ENCODE peak calls at places on chromosomes 4 and X, in four cellular contexts. D, M, T and Q are unnamed samples.

GRCh38 chrX:47227334-47227583 is 5.5 kb upstream of the USP11 start:
- DNase-seq in M (no peak), T (no peak), D (no peak), Q (no peak)

GRCh38 chr4:38145033-38145673 is 185.0 kb downstream of the PTTG2 start:
- DNase-seq in M (no peak), D (no peak), T (no peak), Q (no peak)

GRCh38 chrX:11791090-11791489 is 33.1 kb downstream of the MSL3 start:
- DNase-seq in M (no peak), T (no peak), D (no peak), Q (no peak)

GRCh38 chr4:7103599-7104365 is 35.9 kb upstream of the GRPEL1 start:
- DNase-seq in M (no peak), T (no peak), D (peak; percentile 52), Q (peak; percentile 76)

GRCh38 chr4:30717208-30718020 is 2.8 kb upstream of the PCDH7 start:
- DNase-seq in D (peak; percentile 84), M (no peak), T (no peak), Q (peak; percentile 85)

GRCh38 chrX:96843566-96843965 is 40.1 kb upstream of the RPA4 start:
- DNase-seq in M (no peak), T (no peak), D (no peak), Q (peak; percentile 67)

GRCh38 chrX:9342581-9343051 is 122.2 kb upstream of the TBL1X start:
- DNase-seq in T (peak; percentile 90), M (peak; percentile 71), D (peak; percentile 54), Q (peak; percentile 85)

GRCh38 chr4:2290488-2290887 is 28.6 kb upstream of the MXD4 start:
- DNase-seq in M (no peak), T (no peak), D (no peak), Q (no peak)

GRCh38 chr4:38740303-38740702 is 42.5 kb downstream of the TLR10 start:
- DNase-seq in M (no peak), D (no peak), T (no peak), Q (no peak)

GRCh38 chr4:123848615-123849014 is 452.0 kb downstream of the SPRY1 start:
- DNase-seq in D (no peak), T (no peak), M (no peak), Q (no peak)
- TF ChIP-seq EZH2 in D (no peak), T (no peak), M (no peak), Q (no peak)

DNA sequence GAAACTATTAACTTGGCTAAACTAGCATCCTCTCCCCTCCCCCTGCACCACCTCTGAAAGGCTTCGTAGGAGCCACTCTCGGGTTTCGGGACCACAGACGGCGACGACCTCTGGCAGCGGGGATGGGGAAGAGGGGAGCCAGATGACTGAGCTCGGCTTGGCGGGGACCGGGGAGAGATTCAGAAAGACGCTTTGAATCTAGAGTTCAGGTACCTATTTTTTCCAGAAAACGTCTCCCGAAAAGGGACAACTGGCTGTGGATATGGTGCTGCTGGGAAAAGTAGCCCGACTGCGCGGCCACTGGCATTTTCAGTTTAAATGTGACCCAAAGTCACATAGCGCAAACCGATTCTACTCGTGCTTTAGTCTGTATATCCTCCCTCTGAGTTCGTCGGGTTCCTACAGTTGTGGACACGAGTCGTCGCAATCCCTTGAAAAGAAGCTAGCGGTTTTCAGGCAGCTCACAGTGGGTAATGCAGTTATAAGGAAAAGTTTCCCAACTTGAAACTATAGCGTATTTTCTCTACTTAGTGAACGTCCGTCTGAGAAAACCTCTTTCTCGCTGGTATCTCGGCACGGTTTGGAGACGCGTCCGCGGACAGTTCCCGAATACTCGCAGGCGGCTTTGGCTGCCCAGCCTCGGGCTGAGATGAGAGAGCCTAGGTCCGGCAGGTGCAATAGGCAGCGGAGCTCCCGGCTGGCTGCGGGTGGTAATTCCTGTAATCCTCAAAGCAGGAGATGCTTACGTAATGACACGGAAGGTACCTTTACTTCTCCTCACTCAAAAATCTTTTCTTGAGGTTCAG is 1.3 kb downstream of the PARM1 start:
- DNase-seq in D (peak; percentile 42), M (no peak), T (no peak), Q (peak; percentile 78)
- H3K4me2 ChIP-seq in D (peak overlapping the region; percentile 59), M (peak overlapping the region; percentile 99), T (no peak overlapping the region), Q (peak overlapping the region; percentile 96)

GRCh38 chrX:109475174-109475891 is 6.6 kb downstream of the GUCY2F start:
- DNase-seq in D (peak; percentile 58), M (peak; percentile 54), T (peak; percentile 30), Q (peak; percentile 91)

DNA sequence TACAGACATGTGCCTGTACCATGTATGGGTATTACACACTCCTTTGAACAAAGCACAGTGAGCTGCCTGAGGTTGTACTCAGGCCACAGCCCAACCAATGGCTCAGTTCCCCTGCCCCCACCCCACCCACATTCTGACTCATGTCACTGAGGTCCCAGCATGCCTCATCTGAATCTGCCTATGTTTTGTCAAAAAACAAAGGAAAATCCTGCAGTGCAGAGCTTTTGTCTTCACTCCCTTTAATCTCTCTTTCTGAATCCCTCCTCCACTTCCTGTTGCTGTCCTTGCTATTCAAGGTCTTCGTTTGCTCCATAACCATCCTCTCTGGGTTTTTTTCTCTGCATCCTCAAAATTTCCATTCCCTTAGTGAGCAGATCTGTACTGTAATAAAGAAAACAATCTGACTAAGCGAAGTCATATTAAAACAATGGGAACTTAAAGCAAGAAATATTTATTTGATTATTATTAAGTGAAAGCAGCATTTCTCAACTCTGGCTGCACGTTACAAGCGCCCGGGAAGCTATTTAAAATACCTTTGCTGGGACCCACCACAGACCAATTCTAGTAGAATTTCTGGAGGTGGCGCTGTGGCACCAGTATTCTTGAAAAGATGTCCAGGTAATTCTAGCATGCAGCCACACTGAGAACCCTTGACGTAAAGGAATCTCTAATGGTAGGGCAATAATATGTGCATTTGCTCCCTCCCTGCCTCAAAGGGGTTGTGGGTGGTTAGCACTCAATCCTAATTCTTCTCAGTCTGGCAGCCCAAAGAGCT is 8.8 kb downstream of the GUCY2F start:
- DNase-seq in M (peak; percentile 27), D (peak; percentile 77), T (peak; percentile 18), Q (peak; percentile 85)
- TF ChIP-seq CTCF in M (peak; percentile 46), D (no peak), T (peak; percentile 46), Q (peak; percentile 76)

GRCh38 chr4:142156246-142156645 is 519.9 kb downstream of the IL15 start:
- DNase-seq in T (no peak), M (no peak), D (no peak), Q (no peak)

GRCh38 chr4:142155347-142155746 is 519.0 kb downstream of the IL15 start:
- DNase-seq in T (no peak), M (no peak), D (no peak), Q (no peak)

GRCh38 chr4:142160509-142160908 is 524.1 kb downstream of the IL15 start:
- DNase-seq in D (no peak), T (no peak), M (no peak), Q (no peak)

GRCh38 chr4:142161093-142161492 is 524.7 kb downstream of the IL15 start:
- DNase-seq in D (no peak), M (no peak), T (no peak), Q (no peak)

DNA sequence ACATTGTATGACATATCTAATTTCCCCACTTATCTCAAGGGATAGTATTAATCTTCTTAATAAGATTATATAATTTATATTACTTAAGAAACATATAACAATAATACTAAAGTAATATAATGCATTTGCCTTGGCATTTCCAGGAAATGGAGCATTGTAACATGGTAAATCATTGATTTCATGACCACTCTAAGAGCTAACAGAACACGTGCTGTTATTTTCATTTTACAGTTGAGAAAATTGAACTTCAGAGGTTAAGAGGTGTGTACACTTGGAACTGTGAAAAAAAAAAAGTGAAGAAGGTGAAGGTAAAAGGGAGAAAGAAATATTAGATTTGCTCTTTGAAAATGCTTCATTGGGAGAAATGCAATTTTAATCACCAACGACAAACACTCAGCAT is 522.6 kb downstream of the IL15 start:
- DNase-seq in T (no peak), D (no peak), M (no peak), Q (no peak)
- TF ChIP-seq EZH2 in T (no peak), D (no peak), M (no peak), Q (no peak)

DNA sequence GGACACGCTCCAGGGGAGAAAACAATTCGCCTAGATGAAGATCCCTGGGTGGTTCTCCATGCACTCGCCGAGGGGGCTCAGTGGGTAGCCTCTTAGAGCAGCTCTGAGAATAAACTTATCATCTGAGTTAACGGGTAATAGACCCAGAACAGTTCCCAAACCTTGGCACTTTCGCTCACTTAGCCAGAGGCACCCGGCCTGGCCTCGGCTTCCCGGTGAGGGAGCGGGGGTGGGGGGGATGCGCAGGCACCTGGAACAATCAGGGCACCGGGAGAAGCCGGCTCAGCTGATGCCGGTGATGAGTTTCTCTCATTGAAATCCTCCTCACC is 405 bp upstream of the ZAR1 start:
- DNase-seq in T (no peak), D (no peak), M (no peak), Q (no peak)
- H3K4me2 ChIP-seq in T (no peak overlapping the region), D (peak overlapping the region; percentile 17), M (no peak overlapping the region), Q (peak overlapping the region; percentile 80)

GRCh38 chr4:23932186-23932585 is 42.3 kb upstream of the PPARGC1A start:
- DNase-seq in M (no peak), D (no peak), T (no peak), Q (no peak)
- TF ChIP-seq CTCF in M (no peak), D (no peak), T (no peak), Q (peak; percentile 20)

DNA sequence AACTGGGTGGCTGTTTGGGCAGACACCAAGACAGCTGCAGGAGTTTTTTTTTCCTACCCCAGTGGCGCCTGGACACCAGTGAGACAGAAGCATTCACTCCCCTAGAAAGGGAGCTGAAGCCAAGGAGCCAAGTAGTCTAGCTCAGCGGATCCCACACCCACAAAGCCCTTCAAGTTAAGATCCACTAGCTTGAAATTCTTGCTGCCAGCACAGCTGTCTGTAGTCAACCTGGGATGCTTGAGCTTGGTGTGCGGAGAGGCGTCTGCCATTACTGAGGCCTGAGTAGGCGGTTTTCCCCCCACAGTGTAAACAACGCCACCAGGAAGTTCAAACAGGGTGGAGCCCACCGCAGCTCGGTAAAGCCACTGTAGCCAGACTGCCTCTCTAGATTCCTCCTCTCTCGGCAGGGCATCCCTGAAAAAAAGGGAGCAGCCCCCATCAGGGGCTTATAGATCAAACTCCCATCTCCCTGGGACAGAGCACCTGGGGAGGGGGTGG is 171.4 kb downstream of the ARHGEF9 start:
- DNase-seq in M (no peak), D (no peak), T (no peak), Q (no peak)
- TF ChIP-seq EZH2 in M (no peak), D (no peak), T (no peak), Q (no peak)

GRCh38 chrX:69309074-69309792 is 144.0 kb upstream of the PJA1 start:
- DNase-seq in M (no peak), T (no peak), D (no peak), Q (no peak)

GRCh38 chrX:69314436-69315348 is 149.4 kb upstream of the PJA1 start:
- DNase-seq in M (no peak), T (no peak), D (no peak), Q (peak; percentile 28)

GRCh38 chrX:69312141-69312670 is 147.0 kb upstream of the PJA1 start:
- DNase-seq in M (no peak), T (no peak), D (no peak), Q (no peak)

GRCh38 chrX:69317721-69318120 is 152.5 kb upstream of the PJA1 start:
- DNase-seq in D (no peak), M (no peak), T (no peak), Q (no peak)

GRCh38 chrX:69313622-69314290 is 148.5 kb upstream of the PJA1 start:
- DNase-seq in D (no peak), T (no peak), M (no peak), Q (no peak)
- H3K4me2 ChIP-seq in D (no peak overlapping the region), T (no peak overlapping the region), M (no peak overlapping the region), Q (no peak overlapping the region)